ENCODE peak calls at places on chromosomes 4 and X, in four cellular contexts. J is stomach, S is endothelial cell of umbilical vein, M is HepG2. V is an unnamed sample. For H3K4me1, the result is how much of the 10 kb centered on the place peaks cover.

GRCh38 chr4:182847543-182847942 is 69.6 kb downstream of the DCTD start:
- DNase-seq in J (no peak), S (no peak), M (no peak), V (peak)

GRCh38 chr4:99710020-99710419 is 52.4 kb upstream of the C4orf54 start:
- DNase-seq in J (no peak), S (no peak), M (no peak), V (no peak)

GRCh38 chr4:86011117-86011516 is 348.7 kb downstream of the MAPK10 start:
- DNase-seq in J (no peak), S (peak), M (no peak), V (no peak)

GRCh38 chr4:107500551-107500950 is 219.5 kb downstream of the PAPSS1 start:
- DNase-seq in J (no peak), S (no peak), M (no peak), V (no peak)

GRCh38 chr4:123481034-123481433 is 84.4 kb downstream of the SPRY1 start:
- DNase-seq in J (no peak), S (no peak), M (no peak), V (no peak)

GRCh38 chr4:122890142-122890769 is 32.1 kb downstream of the NUDT6 start:
- DNase-seq in J (no peak), S (peak), M (no peak), V (no peak)

GRCh38 chrX:129842510-129843208 is 1.0 kb downstream of the ZDHHC9 start:
- DNase-seq in J (peak), S (peak), M (peak), V (peak)

GRCh38 chr4:80062527-80062926 is 10.5 kb downstream of the ANTXR2 start:
- DNase-seq in J (no peak), S (no peak), M (no peak), V (no peak)

GRCh38 chr4:158781963-158782362 is 13.1 kb downstream of the FNIP2 start:
- DNase-seq in J (no peak), S (no peak), M (no peak), V (no peak)

GRCh38 chr4:7041851-7042696 is 1.1 kb upstream of the TADA2B start:
- DNase-seq in J (peak), S (no peak), M (no peak), V (peak)

GRCh38 chr4:1604706-1605205 is 79.4 kb downstream of the FAM53A start:
- DNase-seq in J (peak), S (no peak), M (no peak), V (peak)

GRCh38 chrX:118420462-118420861 is 74.6 kb downstream of the WDR44 start:
- DNase-seq in J (no peak), S (peak), M (no peak), V (no peak)

GRCh38 chr4:101271516-101271915 is 75.8 kb downstream of the PPP3CA start:
- DNase-seq in J (no peak), S (peak), M (peak), V (no peak)

GRCh38 chr4:38310446-38311043 is 350.3 kb downstream of the PTTG2 start:
- DNase-seq in J (no peak), S (no peak), M (no peak), V (no peak)

GRCh38 chr4:145308598-145308997 is 128.2 kb upstream of the OTUD4 start:
- DNase-seq in J (no peak), S (no peak), M (no peak), V (no peak)

GRCh38 chr4:186669159-186669720 is 54.4 kb downstream of the FAT1 start:
- DNase-seq in J (no peak), S (peak), M (peak), V (no peak)

GRCh38 chr4:153676491-153676890 is 7.6 kb upstream of the TLR2 start:
- DNase-seq in J (no peak), S (peak), M (no peak), V (no peak)

GRCh38 chr4:133775881-133776280 is 425.7 kb downstream of the PABPC4L start:
- DNase-seq in J (no peak), S (no peak), M (no peak), V (no peak)

GRCh38 chr4:176034498-176034897 is 31.1 kb upstream of the WDR17 start:
- DNase-seq in J (no peak), S (peak), M (no peak), V (no peak)

GRCh38 chrX:129193357-129193756 is 329.9 kb downstream of the SMARCA1 start:
- DNase-seq in J (no peak), S (no peak), M (peak), V (no peak)

GRCh38 chrX:1534321-1535168 is 2.4 kb downstream of the P2RY8 start:
- DNase-seq in J (no peak), S (no peak), M (no peak), V (peak)

GRCh38 chrX:43717161-43717560 is 61.1 kb downstream of the MAOA start:
- DNase-seq in J (no peak), S (no peak), M (no peak), V (no peak)

GRCh38 chr4:176274441-176274840 is 5.4 kb upstream of the ASB5 start:
- DNase-seq in J (no peak), S (no peak), M (no peak), V (no peak)

GRCh38 chr4:2767046-2767704 is 11.0 kb upstream of the TNIP2 start:
- DNase-seq in J (no peak), S (no peak), M (no peak), V (peak)

GRCh38 chr4:142474398-142475087 is 371.6 kb downstream of the INPP4B start:
- DNase-seq in J (peak), S (no peak), M (no peak), V (no peak)

GRCh38 chr4:53599632-53600031 is 8.3 kb upstream of the LNX1 start:
- DNase-seq in J (no peak), S (no peak), M (no peak), V (no peak)

GRCh38 chr4:128660361-128660964 is 149.0 kb upstream of the JADE1 start:
- DNase-seq in J (no peak), S (no peak), M (no peak), V (no peak)

GRCh38 chr4:100933628-100934027 is 413.7 kb downstream of the PPP3CA start:
- DNase-seq in J (no peak), S (no peak), M (no peak), V (no peak)

GRCh38 chrX:129983575-129984131 is 1.2 kb downstream of the BCORL1 start:
- DNase-seq in J (no peak), S (no peak), M (no peak), V (peak)

GRCh38 chr4:73661646-73662119 is 41.4 kb upstream of the RASSF6 start:
- DNase-seq in J (no peak), S (peak), M (no peak), V (no peak)

GRCh38 chr4:77818077-77818666 is 996 bp downstream of the CNOT6L start:
- DNase-seq in J (peak), S (peak), M (peak), V (peak)

GRCh38 chrX:39755152-39756032 is 342.4 kb downstream of the BCOR start:
- DNase-seq in J (peak), S (peak), M (peak), V (no peak)

GRCh38 chrX:152601848-152602616 is 35.7 kb upstream of the GABRQ start:
- DNase-seq in J (no peak), S (no peak), M (peak), V (no peak)

GRCh38 chr4:60605651-60606354 is 594.3 kb upstream of the ADGRL3 start:
- DNase-seq in J (no peak), S (no peak), M (no peak), V (no peak)

GRCh38 chr4:168362025-168362401 is 43.5 kb upstream of the DDX60 start:
- DNase-seq in J (no peak), S (no peak), M (no peak), V (no peak)

GRCh38 chrX:136147320-136147901 is at the start of gene FHL1:
- DNase-seq in J (peak), S (peak), M (no peak), V (peak)

GRCh38 chr4:37531156-37531555 is 155.0 kb downstream of the RELL1 start:
- DNase-seq in J (no peak), S (no peak), M (no peak), V (no peak)

GRCh38 chr4:39977489-39978377 is at the start of gene PDS5A:
- DNase-seq in J (peak), S (peak), M (peak), V (peak)
- TF ChIP-seq POLR2AphosphoS5 in J (peak), S (peak), M (peak), V (peak)

DNA sequence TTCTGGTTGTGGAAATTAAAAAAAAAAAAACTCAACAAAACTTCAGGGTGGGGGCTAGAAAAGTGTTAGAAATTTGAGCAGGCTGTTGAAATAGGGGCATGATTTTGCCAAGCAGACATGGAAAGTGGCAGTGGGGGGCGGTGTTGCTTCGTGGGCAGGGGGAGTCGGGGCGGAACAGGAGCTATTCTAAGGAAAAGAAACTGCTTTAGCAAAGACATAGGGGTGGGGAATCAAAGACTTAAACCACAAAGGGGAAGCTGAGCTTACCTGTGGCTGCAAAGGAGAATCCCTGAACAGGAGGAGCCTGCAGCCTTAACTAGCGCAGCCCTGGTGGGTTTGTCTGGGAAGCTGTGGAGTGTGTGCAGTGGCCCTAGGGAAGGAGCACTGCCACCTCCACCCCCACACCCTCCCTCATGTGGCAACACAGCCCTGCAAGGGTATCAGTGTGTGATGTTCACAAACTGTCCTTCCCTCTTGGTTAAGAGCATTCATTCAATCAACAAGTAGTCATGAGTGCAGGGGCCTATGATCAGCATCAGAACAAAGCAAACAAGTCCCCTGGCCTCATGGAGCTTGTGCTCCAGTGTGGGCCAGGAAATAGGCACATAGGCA is 20.5 kb downstream of the SEL1L3 start:
- DNase-seq in J (no peak), S (no peak), M (no peak), V (peak)
- H3K4me1 ChIP-seq in J (under half), S (under half), M (under half), V (under half)

GRCh38 chrX:117095393-117095792 is 632.6 kb upstream of the CT83 start:
- DNase-seq in J (no peak), S (no peak), M (no peak), V (no peak)
- H3K4me3 ChIP-seq in J (no peak), S (no peak), M (no peak), V (no peak)

GRCh38 chr4:48243897-48244296 is 25.7 kb downstream of the TEC start:
- DNase-seq in J (no peak), S (no peak), M (no peak), V (no peak)

GRCh38 chr4:48247142-48247877 is 22.3 kb downstream of the TEC start:
- DNase-seq in J (no peak), S (no peak), M (no peak), V (no peak)

GRCh38 chr4:48244665-48245064 is 25.0 kb downstream of the TEC start:
- DNase-seq in J (no peak), S (no peak), M (no peak), V (no peak)

GRCh38 chr4:48241731-48242130 is 27.9 kb downstream of the TEC start:
- DNase-seq in J (no peak), S (no peak), M (no peak), V (no peak)

DNA sequence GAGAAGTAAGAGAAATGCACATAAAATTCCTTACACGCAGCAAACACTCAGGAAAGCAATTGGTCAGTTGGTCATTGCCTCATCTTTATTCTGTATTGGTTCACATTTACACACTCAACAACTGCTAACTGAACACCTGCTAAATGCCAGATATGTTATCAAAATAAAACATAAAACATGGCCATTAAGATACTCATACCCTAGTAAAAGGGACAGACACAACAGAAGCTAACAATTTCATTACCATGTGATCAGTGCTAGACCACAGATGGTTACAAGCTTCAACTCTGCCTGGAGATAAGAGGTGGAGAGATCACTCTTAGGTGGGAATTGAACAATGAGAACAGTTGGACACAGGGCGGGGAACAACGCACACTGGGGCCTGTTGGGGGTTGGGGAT is 26.2 kb downstream of the TEC start:
- DNase-seq in J (no peak), S (no peak), M (no peak), V (no peak)
- TF ChIP-seq POLR2AphosphoS5 in J (no peak), S (no peak), M (no peak), V (no peak)

V was measured in spleen.